ENCODE peak calls at places on chromosome 16, in ten cellular contexts. O is breast epithelium, V is transverse colon, H is H1, C is pancreas, J is ovary, N is cardiac fibroblast, P is left ventricle myocardium inferior, X is heart left ventricle, R is brain microvascular endothelial cell. I is an unnamed sample.

GRCh38 chr16:49889725-49890397 is 33.9 kb upstream of the ZNF423 start:
- DNase-seq in V (no peak), C (peak; percentile 16), O (no peak), X (no peak), N (no peak), J (no peak), P (no peak), R (no peak), H (no peak), I (peak; percentile 20)

GRCh38 chr16:58331024-58331707 is 36.3 kb upstream of the PRSS54 start:
- DNase-seq in O (no peak), R (no peak), V (no peak), P (no peak), C (no peak), H (no peak), J (no peak), X (no peak), N (no peak), I (no peak)

GRCh38 chr16:73204359-73205152 is 156.6 kb upstream of the ZFHX3 start:
- DNase-seq in V (peak; percentile 53), H (no peak), N (no peak), O (no peak), X (no peak), C (peak; percentile 17), P (no peak), J (no peak), R (no peak), I (no peak)

GRCh38 chr16:82059161-82059982 is 24.3 kb downstream of the HSD17B2 start:
- DNase-seq in O (no peak), R (no peak), X (no peak), V (no peak), P (no peak), H (no peak), C (no peak), J (no peak), N (no peak), I (no peak)

GRCh38 chr16:3857189-3858013 is 23.1 kb downstream of the CREBBP start:
- DNase-seq in J (no peak), O (no peak), V (peak; percentile 30), R (no peak), X (no peak), C (no peak), N (peak; percentile 74), H (no peak), P (no peak), I (peak; percentile 86)

GRCh38 chr16:70428178-70428998 is 10.5 kb downstream of the ST3GAL2 start:
- DNase-seq in C (peak; percentile 95), J (peak; percentile 95), O (peak; percentile 91), H (no peak), X (peak; percentile 95), N (peak; percentile 99), V (peak; percentile 92), P (peak; percentile 97), R (peak; percentile 90), I (peak; percentile 85)

GRCh38 chr16:54027126-54027922 is 259.3 kb downstream of the IRX3 start:
- DNase-seq in R (peak; percentile 86), P (no peak), J (no peak), N (peak; percentile 68), H (no peak), O (no peak), V (no peak), C (no peak), X (no peak), I (peak; percentile 88)

GRCh38 chr16:72427001-72427785 is 255.2 kb upstream of the PMFBP1 start:
- DNase-seq in N (no peak), O (no peak), V (no peak), J (no peak), H (no peak), C (no peak), P (no peak), X (no peak), R (no peak), I (no peak)

GRCh38 chr16:84608281-84608680 is 9.6 kb downstream of the COTL1 start:
- DNase-seq in J (no peak), R (no peak), V (no peak), O (no peak), N (no peak), P (no peak), H (no peak), C (no peak), X (no peak), I (no peak)
- H3K4me3 ChIP-seq in J (no peak overlapping the region), R (no peak overlapping the region), V (no peak overlapping the region), O (no peak overlapping the region), N (no peak overlapping the region), P (no peak overlapping the region), H (no peak overlapping the region), C (no peak overlapping the region), X (no peak overlapping the region), I (no peak overlapping the region)

DNA sequence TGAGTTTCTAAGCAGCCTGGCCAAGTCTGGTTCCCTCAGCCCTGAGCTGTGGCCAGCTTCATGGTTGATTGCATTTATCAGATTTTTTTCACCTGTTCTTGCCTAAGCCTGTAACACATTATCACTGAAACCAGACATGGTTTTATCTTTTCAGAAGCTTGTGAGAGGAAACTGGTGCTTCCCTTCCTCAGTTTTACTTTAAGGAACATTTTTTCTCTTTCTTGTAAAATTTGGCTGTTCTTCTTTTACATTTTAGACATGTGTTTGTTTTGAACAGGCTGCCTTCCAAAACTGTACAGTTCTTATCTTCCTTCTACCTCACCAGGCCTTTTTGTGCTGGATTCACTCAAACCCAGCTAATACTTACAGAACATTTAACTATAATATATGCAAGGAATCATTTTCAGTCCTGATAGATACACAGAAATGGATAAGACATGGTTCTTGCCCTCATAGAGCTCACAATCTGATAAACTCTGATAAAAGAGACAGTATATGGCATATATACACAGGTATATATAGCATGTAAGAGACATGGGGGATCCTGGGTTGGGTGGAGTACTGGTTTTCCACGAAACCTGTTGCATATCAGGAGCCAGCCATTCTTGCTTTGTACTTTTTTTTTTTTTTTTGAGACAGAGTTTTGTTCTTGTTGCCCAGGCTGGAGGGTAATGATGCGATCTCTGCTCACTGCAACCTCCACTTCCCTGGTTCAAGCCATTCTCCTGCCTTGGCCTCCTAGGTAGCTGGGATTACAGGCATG is 44.5 kb downstream of the ZNRF1 start:
- DNase-seq in C (no peak), H (no peak), P (no peak), X (no peak), O (no peak), V (no peak), R (no peak), N (peak; percentile 53), J (no peak), I (no peak)
- H3K4me3 ChIP-seq in C (no peak overlapping the region), H (no peak overlapping the region), P (no peak overlapping the region), X (no peak overlapping the region), O (no peak overlapping the region), V (no peak overlapping the region), R (no peak overlapping the region), N (no peak overlapping the region), J (no peak overlapping the region), I (no peak overlapping the region)

DNA sequence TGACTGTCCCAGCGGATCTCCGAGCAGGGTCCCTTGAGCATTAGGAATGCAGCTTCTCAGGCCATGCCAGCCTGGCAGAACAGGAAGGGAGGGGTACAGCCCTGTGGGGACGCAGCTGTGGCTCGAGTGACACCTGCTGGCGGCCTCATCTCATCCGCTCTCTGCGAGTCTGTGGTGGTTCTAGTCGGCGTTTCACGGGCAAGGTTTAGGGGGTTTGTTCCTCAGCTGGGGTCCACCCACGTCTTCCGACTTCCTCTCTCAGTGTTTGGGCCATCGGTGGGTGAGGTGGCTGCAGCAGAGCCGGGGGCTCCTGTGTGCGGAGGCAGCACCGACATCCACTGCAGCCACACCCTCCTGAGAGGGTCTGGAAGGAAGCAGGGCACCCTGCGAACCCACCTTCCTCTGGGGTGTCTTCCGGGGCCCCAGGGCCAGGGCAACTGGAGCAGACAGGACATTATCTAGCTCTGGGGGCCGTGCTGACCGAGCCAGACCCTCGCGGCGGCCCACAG is 33.3 kb downstream of the JPH3 start:
- DNase-seq in R (peak; percentile 5), X (peak; percentile 43), O (no peak), C (peak; percentile 51), H (no peak), P (peak; percentile 44), V (peak; percentile 66), J (peak; percentile 72), N (peak; percentile 37), I (peak; percentile 21)
- H3K4me3 ChIP-seq in R (no peak overlapping the region), X (no peak overlapping the region), O (no peak overlapping the region), C (no peak overlapping the region), H (no peak overlapping the region), P (peak overlapping the region; percentile 54), V (peak overlapping the region; percentile 13), J (no peak overlapping the region), N (no peak overlapping the region), I (no peak overlapping the region)

GRCh38 chr16:78506372-78507193 is 407.1 kb downstream of the WWOX start:
- DNase-seq in P (no peak), N (no peak), V (no peak), C (no peak), J (no peak), H (no peak), O (no peak), X (no peak), R (no peak), I (no peak)
- H3K4me3 ChIP-seq in P (peak overlapping the region; percentile 31), N (no peak overlapping the region), V (no peak overlapping the region), C (no peak overlapping the region), J (peak overlapping the region; percentile 19), H (no peak overlapping the region), O (peak overlapping the region; percentile 25), X (no peak overlapping the region), R (no peak overlapping the region), I (no peak overlapping the region)

GRCh38 chr16:1332618-1333148 is 762 bp upstream of the BAIAP3 start:
- DNase-seq in H (no peak), R (no peak), V (no peak), P (no peak), N (no peak), J (no peak), C (no peak), O (no peak), X (no peak), I (no peak)
- H3K4me3 ChIP-seq in H (peak overlapping the region; percentile 38), R (no peak overlapping the region), V (peak overlapping the region; percentile 49), P (peak overlapping the region; percentile 68), N (peak overlapping the region; percentile 21), J (peak overlapping the region; percentile 1), C (peak overlapping the region; percentile 23), O (peak overlapping the region; percentile 37), X (peak overlapping the region; percentile 41), I (no peak overlapping the region)

GRCh38 chr16:88941933-88942909 is 34.8 kb downstream of the CBFA2T3 start:
- DNase-seq in P (peak; percentile 61), O (no peak), V (peak; percentile 69), J (peak; percentile 25), R (no peak), X (peak; percentile 52), C (peak; percentile 54), N (peak; percentile 23), H (no peak), I (no peak)

GRCh38 chr16:88943741-88944140 is 33.3 kb downstream of the CBFA2T3 start:
- DNase-seq in J (no peak), N (no peak), R (no peak), O (no peak), C (no peak), V (no peak), X (no peak), H (no peak), P (no peak), I (no peak)

GRCh38 chr16:88941051-88941932 is 35.7 kb downstream of the CBFA2T3 start:
- DNase-seq in J (peak; percentile 16), R (no peak), X (peak; percentile 63), V (peak; percentile 47), O (no peak), C (peak; percentile 55), H (no peak), P (peak; percentile 66), N (no peak), I (no peak)

GRCh38 chr16:88945473-88945872 is 31.5 kb downstream of the CBFA2T3 start:
- DNase-seq in N (no peak), O (no peak), X (no peak), P (no peak), H (no peak), V (no peak), R (no peak), J (no peak), C (no peak), I (no peak)

GRCh38 chr16:88943131-88943664 is 33.8 kb downstream of the CBFA2T3 start:
- DNase-seq in N (no peak), C (no peak), J (no peak), X (no peak), R (no peak), P (no peak), V (no peak), H (no peak), O (no peak), I (no peak)
- H3K4me3 ChIP-seq in N (no peak overlapping the region), C (no peak overlapping the region), J (no peak overlapping the region), X (no peak overlapping the region), R (no peak overlapping the region), P (no peak overlapping the region), V (no peak overlapping the region), H (no peak overlapping the region), O (no peak overlapping the region), I (no peak overlapping the region)

I was measured in bronchial epithelial cell.